ENCODE peak calls at places on chromosome 7, in four cellular contexts. B is GM23248, Q is GM23338, D is PC-3. N is an unnamed sample.

GRCh38 chr7:30366606-30367005 is 82.2 kb downstream of the ZNRF2 start:
- DNase-seq in B (peak; percentile 50), Q (no peak), D (peak; percentile 28), N (no peak)

GRCh38 chr7:4215176-4215720 is 466.8 kb upstream of the FOXK1 start:
- DNase-seq in B (no peak), Q (no peak), D (no peak), N (no peak)

GRCh38 chr7:142933624-142934023 is at the start of gene TRPV5:
- DNase-seq in Q (no peak), D (no peak), B (no peak), N (no peak)

GRCh38 chr7:150964593-150965111 is 13.5 kb downstream of the KCNH2 start:
- DNase-seq in Q (peak; percentile 60), B (peak; percentile 21), D (no peak), N (peak; percentile 60)

GRCh38 chr7:132942721-132943120 is 139.2 kb downstream of the CHCHD3 start:
- DNase-seq in D (no peak), Q (no peak), B (no peak), N (peak; percentile 61)

GRCh38 chr7:38855867-38856266 is 53.1 kb downstream of the VPS41 start:
- DNase-seq in D (no peak), Q (no peak), B (peak; percentile 8), N (no peak)

GRCh38 chr7:97128736-97129135 is 11.2 kb downstream of the SDHAF3 start:
- DNase-seq in D (no peak), Q (no peak), B (no peak), N (no peak)

GRCh38 chr7:136389933-136390332 is 412.8 kb upstream of the MTPN start:
- DNase-seq in B (no peak), D (no peak), Q (no peak), N (no peak)

GRCh38 chr7:87564290-87564963 is 36.3 kb downstream of the ABCB1 start:
- DNase-seq in B (peak; percentile 19), Q (peak; percentile 77), D (peak; percentile 55), N (peak; percentile 60)

GRCh38 chr7:447523-447922 is 72.1 kb downstream of the PDGFA start:
- DNase-seq in D (no peak), B (no peak), Q (no peak), N (no peak)

GRCh38 chr7:69656890-69657289 is 58.6 kb downstream of the AUTS2 start:
- DNase-seq in Q (no peak), B (peak; percentile 70), D (no peak), N (peak; percentile 47)

GRCh38 chr7:157502701-157503111 is 165.9 kb downstream of the DNAJB6 start:
- DNase-seq in D (peak; percentile 6), Q (no peak), B (peak; percentile 6), N (no peak)

GRCh38 chr7:85133560-85133959 is 53.3 kb downstream of the SEMA3D start:
- DNase-seq in B (no peak), Q (no peak), D (no peak), N (no peak)

GRCh38 chr7:70694909-70695803 is 436.8 kb upstream of the GALNT17 start:
- DNase-seq in Q (peak; percentile 48), B (peak; percentile 59), D (no peak), N (peak; percentile 70)

GRCh38 chr7:54419209-54419608 is 123.0 kb upstream of the VSTM2A start:
- DNase-seq in Q (peak; percentile 69), B (no peak), D (no peak), N (no peak)

GRCh38 chr7:151742713-151743480 is 134.0 kb downstream of the PRKAG2 start:
- DNase-seq in Q (peak; percentile 60), D (no peak), B (no peak), N (peak; percentile 68)

GRCh38 chr7:86748843-86749720 is 105.4 kb downstream of the GRM3 start:
- DNase-seq in B (no peak), Q (no peak), D (no peak), N (no peak)

GRCh38 chr7:29189743-29190201 is 4.8 kb upstream of the CHN2 start:
- DNase-seq in B (peak; percentile 52), D (peak; percentile 62), Q (peak; percentile 98), N (peak; percentile 93)

GRCh38 chr7:157271315-157271990 is 65.4 kb upstream of the DNAJB6 start:
- DNase-seq in Q (no peak), D (no peak), B (peak; percentile 43), N (no peak)

GRCh38 chr7:32519763-32520162 is 24.5 kb downstream of the AVL9 start:
- DNase-seq in B (no peak), D (no peak), Q (no peak), N (no peak)

GRCh38 chr7:131859162-131859821 is 302.9 kb upstream of the PODXL start:
- DNase-seq in B (peak; percentile 82), D (peak; percentile 77), Q (peak; percentile 80), N (peak; percentile 75)

GRCh38 chr7:20484366-20484765 is 131.1 kb upstream of the ABCB5 start:
- DNase-seq in B (no peak), Q (no peak), D (no peak), N (no peak)

GRCh38 chr7:1850111-1850975 is 180.3 kb downstream of the ELFN1 start:
- DNase-seq in Q (no peak), B (no peak), D (no peak), N (no peak)

GRCh38 chr7:44379366-44380178 is 54.2 kb upstream of the CAMK2B start:
- DNase-seq in Q (no peak), D (no peak), B (peak; percentile 83), N (no peak)

GRCh38 chr7:135616136-135616535 is 46.2 kb upstream of the STMP1 start:
- DNase-seq in Q (no peak), B (peak; percentile 12), D (no peak), N (no peak)

GRCh38 chr7:37247881-37248280 is 200.8 kb downstream of the ELMO1 start:
- DNase-seq in D (peak; percentile 17), B (peak; percentile 38), Q (peak; percentile 82), N (peak; percentile 24)

GRCh38 chr7:6026011-6026819 is 5.0 kb upstream of the ANKRD61 start:
- DNase-seq in B (peak; percentile 72), Q (peak; percentile 83), D (peak; percentile 55), N (peak; percentile 50)

GRCh38 chr7:26189000-26189539 is 11.5 kb downstream of the HNRNPA2B1 start:
- DNase-seq in D (no peak), B (no peak), Q (no peak), N (no peak)
- H3F3A ChIP-seq in D (peaks cover 63% of the 10 kb centered on the region), B (peaks cover 98% of the 10 kb centered on the region), Q (peaks cover 82% of the 10 kb centered on the region), N (peaks cover 100% of the 10 kb centered on the region)

GRCh38 chr7:81937091-81937490 is 167.2 kb upstream of the HGF start:
- DNase-seq in B (peak; percentile 23), D (no peak), Q (no peak), N (no peak)
- H3F3A ChIP-seq in B (no peaks in the 10 kb centered on the region), D (no peaks in the 10 kb centered on the region), Q (no peaks in the 10 kb centered on the region), N (no peaks in the 10 kb centered on the region)

DNA sequence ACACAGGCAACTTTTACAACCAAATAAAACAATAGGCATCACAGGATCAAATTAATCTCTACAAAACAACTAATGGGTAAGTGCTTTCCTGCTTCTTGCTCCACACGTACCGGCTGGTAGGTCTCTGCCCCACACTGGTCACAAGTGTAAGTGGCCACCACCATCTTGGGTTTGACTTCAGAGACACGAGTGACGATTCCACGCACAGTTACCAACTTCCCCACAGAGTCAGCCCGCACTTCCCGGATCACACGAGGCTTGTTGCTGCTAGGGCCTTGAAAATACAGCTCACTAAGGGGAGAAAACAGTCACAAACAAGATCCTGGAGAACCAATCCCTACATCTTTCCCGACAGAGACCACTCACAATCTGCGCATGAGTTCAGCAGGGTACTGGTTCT is 2.3 kb downstream of the MCM7 start:
- DNase-seq in Q (no peak), D (no peak), B (no peak), N (no peak)
- H3F3A ChIP-seq in Q (peaks cover 68% of the 10 kb centered on the region), D (no peaks in the 10 kb centered on the region), B (peaks cover 21% of the 10 kb centered on the region), N (peaks cover 83% of the 10 kb centered on the region)

DNA sequence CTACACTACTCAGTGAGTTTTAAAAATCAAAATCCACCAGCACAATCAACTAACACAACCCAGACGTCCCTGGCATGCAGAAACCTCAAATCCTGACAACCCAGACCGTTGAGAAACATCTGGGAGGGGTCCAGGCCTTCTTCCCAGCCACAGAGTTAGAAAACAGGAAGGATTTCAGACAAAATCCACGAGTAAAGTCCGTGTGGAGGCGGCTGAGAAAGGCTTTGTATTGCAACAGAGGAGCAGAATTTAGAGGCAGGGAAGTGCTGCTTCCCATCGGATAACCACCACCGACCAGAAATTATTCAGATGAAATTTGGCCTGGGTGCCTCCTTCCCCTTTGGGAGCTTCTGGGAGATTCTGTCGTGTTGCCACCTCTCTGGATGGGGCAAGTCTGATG is 61.5 kb downstream of the TNS3 start:
- DNase-seq in B (peak; percentile 89), Q (no peak), D (no peak), N (no peak)
- H3F3A ChIP-seq in B (peaks cover 31% of the 10 kb centered on the region), Q (no peaks in the 10 kb centered on the region), D (no peaks in the 10 kb centered on the region), N (no peaks in the 10 kb centered on the region)

GRCh38 chr7:22442887-22443369 is 57.1 kb downstream of the STEAP1B start:
- DNase-seq in D (no peak), Q (no peak), B (no peak), N (no peak)
- H3F3A ChIP-seq in D (no peaks in the 10 kb centered on the region), Q (no peaks in the 10 kb centered on the region), B (no peaks in the 10 kb centered on the region), N (no peaks in the 10 kb centered on the region)

GRCh38 chr7:118185163-118185860 is 1.3 kb downstream of the LSM8 start:
- DNase-seq in Q (no peak), B (peak; percentile 58), D (no peak), N (no peak)
- H3F3A ChIP-seq in Q (no peaks in the 10 kb centered on the region), B (peaks cover 10% of the 10 kb centered on the region), D (no peaks in the 10 kb centered on the region), N (no peaks in the 10 kb centered on the region)

DNA sequence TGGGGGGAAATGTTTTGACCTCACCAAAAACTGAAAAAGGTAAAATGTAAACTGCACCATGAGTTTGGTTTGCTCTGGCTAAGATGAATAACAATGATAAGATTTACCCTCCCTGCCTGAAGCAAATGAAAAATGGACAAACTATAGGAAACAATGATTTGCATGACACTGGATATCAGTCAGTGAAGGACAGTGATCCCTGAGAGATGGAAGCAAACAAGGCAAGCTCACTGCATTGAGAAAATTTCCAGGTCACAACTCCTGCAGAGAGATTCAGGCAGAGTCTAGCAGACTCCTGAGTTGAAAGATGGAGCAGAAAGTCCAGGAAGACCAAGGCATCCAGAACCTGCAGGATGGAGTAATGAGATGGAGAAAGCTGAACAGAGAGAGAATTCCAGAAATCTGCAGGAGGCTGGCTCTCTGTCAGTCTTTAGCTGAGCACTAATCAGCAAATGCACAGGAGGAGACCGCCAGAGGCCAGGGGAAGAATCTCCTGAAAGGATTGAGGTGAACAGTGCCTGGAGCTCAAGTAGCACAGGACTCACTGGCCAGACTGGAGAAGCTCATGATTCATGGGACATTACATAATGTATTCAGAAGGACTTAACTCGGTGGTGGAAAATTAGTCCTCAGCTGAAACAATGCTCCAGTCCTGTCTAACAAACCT is 51.2 kb upstream of the PALS2 start:
- DNase-seq in Q (peak; percentile 39), D (no peak), B (no peak), N (peak; percentile 44)
- H3F3A ChIP-seq in Q (no peaks in the 10 kb centered on the region), D (no peaks in the 10 kb centered on the region), B (no peaks in the 10 kb centered on the region), N (peaks cover 11% of the 10 kb centered on the region)